ENCODE peak calls at places on chromosomes 16 and 17, in nine cellular contexts. One of them, this sample, is unnamed. For H3K4me1, the result is how much of the 10 kb centered on the place peaks cover.

GRCh38 chr16:66270333-66270927 is 96.1 kb upstream of the CDH5 start:
- DNase-seq in K562: peak
- DNase-seq in upper lobe of right lung: peak
- DNase-seq in tibial artery: no peak
- DNase-seq in heart right ventricle: peak
- DNase-seq in ascending aorta: no peak
- DNase-seq in tibial nerve: peak
- DNase-seq in lung: peak
- DNase-seq in body of pancreas: peak
- DNase-seq in this sample: peak

GRCh38 chr17:81298991-81299733 is 4.1 kb upstream of the SLC38A10 start:
- DNase-seq in tibial nerve: no peak
- DNase-seq in upper lobe of right lung: no peak
- DNase-seq in tibial artery: no peak
- DNase-seq in K562: no peak
- DNase-seq in lung: no peak
- DNase-seq in ascending aorta: no peak
- DNase-seq in heart right ventricle: no peak
- DNase-seq in body of pancreas: no peak
- DNase-seq in this sample: no peak

GRCh38 chr17:43966276-43966675 is 12.5 kb upstream of the PYY start:
- DNase-seq in lung: no peak
- DNase-seq in tibial nerve: no peak
- DNase-seq in K562: no peak
- DNase-seq in tibial artery: no peak
- DNase-seq in heart right ventricle: no peak
- DNase-seq in upper lobe of right lung: no peak
- DNase-seq in ascending aorta: no peak
- DNase-seq in body of pancreas: no peak
- DNase-seq in this sample: no peak

GRCh38 chr16:71724320-71724751 is at the start of gene PHLPP2:
- DNase-seq in K562: no peak
- DNase-seq in upper lobe of right lung: no peak
- DNase-seq in tibial nerve: no peak
- DNase-seq in tibial artery: no peak
- DNase-seq in heart right ventricle: no peak
- DNase-seq in body of pancreas: no peak
- DNase-seq in ascending aorta: no peak
- DNase-seq in lung: no peak
- DNase-seq in this sample: no peak

GRCh38 chr16:27195941-27196595 is 7.3 kb upstream of the KDM8 start:
- DNase-seq in body of pancreas: no peak
- DNase-seq in tibial nerve: no peak
- DNase-seq in tibial artery: no peak
- DNase-seq in upper lobe of right lung: no peak
- DNase-seq in heart right ventricle: no peak
- DNase-seq in K562: no peak
- DNase-seq in ascending aorta: no peak
- DNase-seq in lung: no peak
- DNase-seq in this sample: no peak

GRCh38 chr17:83182620-83183063 is 103.2 kb downstream of the METRNL start:
- DNase-seq in body of pancreas: no peak
- DNase-seq in ascending aorta: no peak
- DNase-seq in heart right ventricle: no peak
- DNase-seq in tibial nerve: peak
- DNase-seq in upper lobe of right lung: no peak
- DNase-seq in lung: peak
- DNase-seq in tibial artery: peak
- DNase-seq in K562: no peak
- DNase-seq in this sample: peak

GRCh38 chr17:19346351-19347255 is 15.9 kb downstream of the B9D1 start:
- DNase-seq in K562: peak
- DNase-seq in body of pancreas: peak
- DNase-seq in ascending aorta: peak
- DNase-seq in lung: no peak
- DNase-seq in tibial artery: peak
- DNase-seq in upper lobe of right lung: peak
- DNase-seq in heart right ventricle: peak
- DNase-seq in tibial nerve: peak
- DNase-seq in this sample: no peak

GRCh38 chr17:63995626-63996025 is 2.5 kb upstream of the PRR29 start:
- DNase-seq in body of pancreas: no peak
- DNase-seq in lung: no peak
- DNase-seq in tibial artery: no peak
- DNase-seq in upper lobe of right lung: peak
- DNase-seq in ascending aorta: no peak
- DNase-seq in K562: no peak
- DNase-seq in heart right ventricle: no peak
- DNase-seq in tibial nerve: no peak
- DNase-seq in this sample: no peak

GRCh38 chr16:27704252-27704651 is 154.3 kb downstream of the KATNIP start:
- DNase-seq in tibial nerve: no peak
- DNase-seq in heart right ventricle: no peak
- DNase-seq in tibial artery: peak
- DNase-seq in K562: no peak
- DNase-seq in ascending aorta: no peak
- DNase-seq in lung: no peak
- DNase-seq in upper lobe of right lung: no peak
- DNase-seq in body of pancreas: no peak
- DNase-seq in this sample: no peak

DNA sequence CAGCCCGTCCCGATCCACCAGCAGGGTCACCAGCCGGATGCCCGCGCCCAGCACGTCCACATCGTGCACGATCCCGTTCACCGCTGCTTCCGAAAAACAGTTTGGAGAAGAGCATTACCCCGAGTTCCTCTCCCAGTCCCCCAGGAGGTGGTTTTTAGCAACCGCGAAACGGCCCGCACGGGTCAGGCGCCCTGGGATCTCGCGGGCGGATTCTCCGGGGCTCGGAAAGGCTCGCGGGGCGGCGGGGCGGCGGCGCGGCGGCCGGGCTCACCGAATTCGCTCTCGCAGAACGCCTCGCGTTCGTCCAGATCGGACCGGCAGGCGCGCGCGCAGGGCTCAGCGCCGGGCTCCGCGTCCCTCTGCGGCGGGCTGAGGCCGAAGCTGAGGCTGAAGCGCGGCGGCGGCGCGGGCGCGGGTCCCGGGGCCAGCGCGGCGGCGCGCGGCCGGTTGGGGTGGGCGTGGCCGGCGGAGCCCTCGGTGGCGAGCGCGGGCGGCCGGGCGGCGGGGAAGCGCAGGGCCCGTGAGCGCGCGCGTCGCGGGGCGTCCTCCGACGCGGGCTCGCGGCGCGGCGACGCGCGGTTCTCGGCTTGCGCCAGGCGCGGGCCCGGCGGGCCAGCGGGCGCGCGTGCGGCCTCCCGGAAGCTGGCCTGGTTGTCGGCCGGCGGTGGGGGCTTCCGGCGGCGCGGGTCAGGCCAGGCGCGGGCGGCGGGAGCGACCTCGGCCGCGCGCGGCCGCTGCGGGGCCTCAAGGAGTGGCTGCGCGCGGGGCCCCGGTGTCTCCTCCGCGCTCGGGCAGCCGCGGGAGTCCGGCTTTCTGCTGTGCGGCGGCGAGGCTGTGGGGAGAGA is 2.9 kb downstream of the C17orf58 start:
- DNase-seq in tibial artery: peak
- DNase-seq in tibial nerve: peak
- DNase-seq in body of pancreas: peak
- DNase-seq in ascending aorta: no peak
- DNase-seq in K562: peak
- DNase-seq in lung: peak
- DNase-seq in heart right ventricle: peak
- DNase-seq in upper lobe of right lung: peak
- DNase-seq in this sample: peak
- TF ChIP-seq CTCF in tibial artery: peak
- TF ChIP-seq CTCF in tibial nerve: peak
- TF ChIP-seq CTCF in body of pancreas: peak
- TF ChIP-seq CTCF in ascending aorta: no peak
- TF ChIP-seq CTCF in K562: no peak
- TF ChIP-seq CTCF in lung: no peak
- TF ChIP-seq CTCF in heart right ventricle: peak
- TF ChIP-seq CTCF in upper lobe of right lung: no peak
- TF ChIP-seq CTCF in this sample: no peak

GRCh38 chr17:37082985-37083384 is 134.2 kb downstream of the AATF start:
- DNase-seq in body of pancreas: no peak
- DNase-seq in heart right ventricle: no peak
- DNase-seq in tibial nerve: no peak
- DNase-seq in ascending aorta: no peak
- DNase-seq in upper lobe of right lung: no peak
- DNase-seq in lung: no peak
- DNase-seq in K562: no peak
- DNase-seq in tibial artery: no peak
- DNase-seq in this sample: no peak
- H3K4me1 ChIP-seq in body of pancreas: under half
- H3K4me1 ChIP-seq in heart right ventricle: under half
- H3K4me1 ChIP-seq in tibial nerve: under half
- H3K4me1 ChIP-seq in ascending aorta: under half
- H3K4me1 ChIP-seq in upper lobe of right lung: under half
- H3K4me1 ChIP-seq in lung: under half
- H3K4me1 ChIP-seq in K562: under half
- H3K4me1 ChIP-seq in tibial artery: under half
- H3K4me1 ChIP-seq in this sample: under half

GRCh38 chr16:64627781-64628180 is 494.1 kb downstream of the CDH11 start:
- DNase-seq in body of pancreas: no peak
- DNase-seq in K562: no peak
- DNase-seq in tibial artery: no peak
- DNase-seq in ascending aorta: no peak
- DNase-seq in upper lobe of right lung: peak
- DNase-seq in heart right ventricle: peak
- DNase-seq in tibial nerve: no peak
- DNase-seq in lung: no peak
- DNase-seq in this sample: no peak

GRCh38 chr16:64621616-64622015 is 500.2 kb downstream of the CDH11 start:
- DNase-seq in K562: no peak
- DNase-seq in tibial nerve: no peak
- DNase-seq in upper lobe of right lung: no peak
- DNase-seq in lung: no peak
- DNase-seq in heart right ventricle: no peak
- DNase-seq in ascending aorta: no peak
- DNase-seq in body of pancreas: no peak
- DNase-seq in tibial artery: no peak
- DNase-seq in this sample: no peak

GRCh38 chr16:64629622-64630021 is 492.2 kb downstream of the CDH11 start:
- DNase-seq in body of pancreas: no peak
- DNase-seq in K562: no peak
- DNase-seq in upper lobe of right lung: no peak
- DNase-seq in tibial artery: no peak
- DNase-seq in heart right ventricle: no peak
- DNase-seq in ascending aorta: no peak
- DNase-seq in tibial nerve: no peak
- DNase-seq in lung: no peak
- DNase-seq in this sample: no peak

GRCh38 chr16:64626771-64627170 is 495.1 kb downstream of the CDH11 start:
- DNase-seq in tibial artery: no peak
- DNase-seq in ascending aorta: no peak
- DNase-seq in upper lobe of right lung: no peak
- DNase-seq in heart right ventricle: no peak
- DNase-seq in tibial nerve: no peak
- DNase-seq in lung: no peak
- DNase-seq in K562: no peak
- DNase-seq in body of pancreas: no peak
- DNase-seq in this sample: no peak

GRCh38 chr16:64627288-64627687 is 494.6 kb downstream of the CDH11 start:
- DNase-seq in tibial artery: no peak
- DNase-seq in ascending aorta: no peak
- DNase-seq in K562: no peak
- DNase-seq in body of pancreas: no peak
- DNase-seq in heart right ventricle: no peak
- DNase-seq in lung: no peak
- DNase-seq in upper lobe of right lung: no peak
- DNase-seq in tibial nerve: no peak
- DNase-seq in this sample: no peak
- TF ChIP-seq CTCF in tibial artery: no peak
- TF ChIP-seq CTCF in ascending aorta: no peak
- TF ChIP-seq CTCF in K562: no peak
- TF ChIP-seq CTCF in body of pancreas: no peak
- TF ChIP-seq CTCF in heart right ventricle: no peak
- TF ChIP-seq CTCF in lung: no peak
- TF ChIP-seq CTCF in upper lobe of right lung: no peak
- TF ChIP-seq CTCF in tibial nerve: no peak
- TF ChIP-seq CTCF in this sample: no peak

GRCh38 chr17:46817151-46817900 is 1.2 kb downstream of the WNT3 start:
- DNase-seq in tibial nerve: no peak
- DNase-seq in ascending aorta: no peak
- DNase-seq in heart right ventricle: no peak
- DNase-seq in upper lobe of right lung: no peak
- DNase-seq in tibial artery: no peak
- DNase-seq in body of pancreas: no peak
- DNase-seq in K562: no peak
- DNase-seq in lung: no peak
- DNase-seq in this sample: no peak
- H3K4me1 ChIP-seq in tibial nerve: under half
- H3K4me1 ChIP-seq in ascending aorta: under half
- H3K4me1 ChIP-seq in heart right ventricle: under half
- H3K4me1 ChIP-seq in upper lobe of right lung: under half
- H3K4me1 ChIP-seq in tibial artery: under half
- H3K4me1 ChIP-seq in body of pancreas: under half
- H3K4me1 ChIP-seq in K562: under half
- H3K4me1 ChIP-seq in lung: under half
- H3K4me1 ChIP-seq in this sample: under half

DNA sequence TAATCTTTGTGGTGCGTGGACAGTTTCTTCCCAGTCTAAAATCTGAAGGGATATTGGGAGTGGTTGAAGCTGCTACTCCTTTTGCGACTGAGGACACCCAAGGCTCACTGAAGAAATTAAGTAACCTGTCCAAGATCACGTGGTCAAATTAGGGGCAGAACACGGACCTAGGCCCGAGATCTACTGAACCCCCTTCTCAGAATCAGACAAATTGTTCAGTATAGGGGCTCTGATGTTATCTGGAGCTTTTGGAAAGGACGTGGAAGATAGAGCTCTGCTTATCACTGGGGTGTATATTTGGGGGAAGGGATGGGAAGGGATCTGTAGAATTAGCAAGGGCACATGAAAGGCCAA is 857 bp downstream of the TANGO6 start:
- DNase-seq in tibial nerve: no peak
- DNase-seq in K562: no peak
- DNase-seq in upper lobe of right lung: no peak
- DNase-seq in tibial artery: no peak
- DNase-seq in ascending aorta: no peak
- DNase-seq in heart right ventricle: no peak
- DNase-seq in body of pancreas: no peak
- DNase-seq in lung: no peak
- DNase-seq in this sample: no peak
- TF ChIP-seq CTCF in tibial nerve: no peak
- TF ChIP-seq CTCF in K562: no peak
- TF ChIP-seq CTCF in upper lobe of right lung: no peak
- TF ChIP-seq CTCF in tibial artery: no peak
- TF ChIP-seq CTCF in ascending aorta: no peak
- TF ChIP-seq CTCF in heart right ventricle: no peak
- TF ChIP-seq CTCF in body of pancreas: no peak
- TF ChIP-seq CTCF in lung: no peak
- TF ChIP-seq CTCF in this sample: no peak